ENCODE peak calls at places on chromosomes 12 and 14, in five cellular contexts. A, J, X, W and N are unnamed samples.

GRCh38 chr12:24293549-24293948 is 344.1 kb upstream of the SOX5 start:
- DNase-seq in A (no peak), J (no peak), X (no peak), W (no peak), N (no peak)

GRCh38 chr14:100372357-100373048 is 49.4 kb downstream of the SLC25A47 start:
- DNase-seq in A (no peak), J (no peak), X (peak), W (no peak), N (no peak)

GRCh38 chr12:121107681-121108080 is 25.0 kb upstream of the P2RX7 start:
- DNase-seq in A (no peak), J (no peak), X (peak), W (no peak), N (no peak)

GRCh38 chr12:102543931-102544485 is 63.6 kb upstream of the IGF1 start:
- DNase-seq in A (no peak), J (no peak), X (peak), W (peak), N (no peak)

GRCh38 chr12:64674367-64674922 is 64.2 kb downstream of the RASSF3 start:
- DNase-seq in A (no peak), J (no peak), X (no peak), W (no peak), N (no peak)

GRCh38 chr12:102769323-102769916 is 147.6 kb downstream of the PAH start:
- DNase-seq in A (peak), J (peak), X (peak), W (peak), N (peak)

GRCh38 chr14:91113829-91114078 is at the start of gene DGLUCY:
- DNase-seq in A (no peak), J (peak), X (peak), W (no peak), N (peak)

GRCh38 chr14:22884721-22885523 is 1.9 kb downstream of the REM2 start:
- DNase-seq in A (no peak), J (peak), X (no peak), W (no peak), N (no peak)

GRCh38 chr14:103057372-103058208 is at the start of gene CDC42BPB:
- DNase-seq in A (no peak), J (peak), X (peak), W (peak), N (peak)

GRCh38 chr12:52614381-52615207 is 3.8 kb downstream of the KRT73 start:
- DNase-seq in A (no peak), J (no peak), X (no peak), W (no peak), N (peak)

GRCh38 chr12:48105321-48105866 is 485 bp downstream of the SENP1 start:
- DNase-seq in A (peak), J (no peak), X (no peak), W (no peak), N (no peak)